ENCODE peak calls at places on chromosomes 2 and 18, in seven cellular contexts. One of them, this sample, is unnamed.

GRCh38 chr18:41940506-41941215 is 14.4 kb upstream of the PIK3C3 start:
- DNase-seq in tibial nerve: no peak
- DNase-seq in heart right ventricle: no peak
- DNase-seq in adrenal gland: no peak
- DNase-seq in colonic mucosa: no peak
- DNase-seq in CD4-positive, CD25-positive, alpha-beta regulatory T cell: no peak
- DNase-seq in small intestine: no peak
- DNase-seq in this sample: no peak

GRCh38 chr18:50826027-50826426 is 6.2 kb upstream of the MRO start:
- DNase-seq in tibial nerve: no peak
- DNase-seq in heart right ventricle: no peak
- DNase-seq in adrenal gland: no peak
- DNase-seq in colonic mucosa: peak; percentile 41
- DNase-seq in CD4-positive, CD25-positive, alpha-beta regulatory T cell: no peak
- DNase-seq in small intestine: no peak
- DNase-seq in this sample: no peak

GRCh38 chr2:127660291-127660578 is 14.3 kb downstream of the GPR17 start:
- DNase-seq in tibial nerve: no peak
- DNase-seq in heart right ventricle: no peak
- DNase-seq in adrenal gland: no peak
- DNase-seq in colonic mucosa: no peak
- DNase-seq in CD4-positive, CD25-positive, alpha-beta regulatory T cell: no peak
- DNase-seq in small intestine: no peak
- DNase-seq in this sample: no peak

GRCh38 chr2:120520929-120521912 is 175.3 kb downstream of the INHBB start:
- DNase-seq in tibial nerve: no peak
- DNase-seq in heart right ventricle: no peak
- DNase-seq in adrenal gland: peak; percentile 41
- DNase-seq in colonic mucosa: peak; percentile 47
- DNase-seq in CD4-positive, CD25-positive, alpha-beta regulatory T cell: peak; percentile 24
- DNase-seq in small intestine: peak; percentile 29
- DNase-seq in this sample: no peak

GRCh38 chr2:181780159-181781081 is 100.1 kb upstream of the NEUROD1 start:
- DNase-seq in tibial nerve: no peak
- DNase-seq in heart right ventricle: peak; percentile 17
- DNase-seq in adrenal gland: peak; percentile 11
- DNase-seq in colonic mucosa: no peak
- DNase-seq in CD4-positive, CD25-positive, alpha-beta regulatory T cell: no peak
- DNase-seq in small intestine: peak; percentile 71
- DNase-seq in this sample: no peak

GRCh38 chr2:10901160-10901559 is 10.6 kb upstream of the KCNF1 start:
- DNase-seq in tibial nerve: no peak
- DNase-seq in heart right ventricle: no peak
- DNase-seq in adrenal gland: no peak
- DNase-seq in colonic mucosa: peak; percentile 61
- DNase-seq in CD4-positive, CD25-positive, alpha-beta regulatory T cell: no peak
- DNase-seq in small intestine: peak; percentile 75
- DNase-seq in this sample: no peak

GRCh38 chr2:62550466-62550865 is 44.5 kb upstream of the TMEM17 start:
- DNase-seq in tibial nerve: no peak
- DNase-seq in heart right ventricle: no peak
- DNase-seq in adrenal gland: no peak
- DNase-seq in colonic mucosa: no peak
- DNase-seq in CD4-positive, CD25-positive, alpha-beta regulatory T cell: no peak
- DNase-seq in small intestine: no peak
- DNase-seq in this sample: no peak

GRCh38 chr18:35775887-35776286 is 194.3 kb downstream of the GALNT1 start:
- DNase-seq in tibial nerve: no peak
- DNase-seq in heart right ventricle: no peak
- DNase-seq in adrenal gland: no peak
- DNase-seq in colonic mucosa: no peak
- DNase-seq in CD4-positive, CD25-positive, alpha-beta regulatory T cell: no peak
- DNase-seq in small intestine: no peak
- DNase-seq in this sample: no peak

GRCh38 chr2:83072767-83073166 is 1386.3 kb downstream of the SUCLG1 start:
- DNase-seq in tibial nerve: no peak
- DNase-seq in heart right ventricle: no peak
- DNase-seq in adrenal gland: no peak
- DNase-seq in colonic mucosa: no peak
- DNase-seq in CD4-positive, CD25-positive, alpha-beta regulatory T cell: no peak
- DNase-seq in small intestine: peak; percentile 83
- DNase-seq in this sample: no peak

GRCh38 chr2:74162951-74163350 is 15.2 kb upstream of the BOLA3 start:
- DNase-seq in tibial nerve: no peak
- DNase-seq in heart right ventricle: no peak
- DNase-seq in adrenal gland: no peak
- DNase-seq in colonic mucosa: no peak
- DNase-seq in CD4-positive, CD25-positive, alpha-beta regulatory T cell: no peak
- DNase-seq in small intestine: no peak
- DNase-seq in this sample: no peak

GRCh38 chr2:19189391-19189790 is 169.0 kb downstream of the OSR1 start:
- DNase-seq in tibial nerve: no peak
- DNase-seq in heart right ventricle: no peak
- DNase-seq in adrenal gland: no peak
- DNase-seq in colonic mucosa: no peak
- DNase-seq in CD4-positive, CD25-positive, alpha-beta regulatory T cell: no peak
- DNase-seq in small intestine: no peak
- DNase-seq in this sample: no peak

GRCh38 chr2:19185061-19185460 is 173.4 kb downstream of the OSR1 start:
- DNase-seq in tibial nerve: no peak
- DNase-seq in heart right ventricle: no peak
- DNase-seq in adrenal gland: no peak
- DNase-seq in colonic mucosa: no peak
- DNase-seq in CD4-positive, CD25-positive, alpha-beta regulatory T cell: no peak
- DNase-seq in small intestine: no peak
- DNase-seq in this sample: no peak

DNA sequence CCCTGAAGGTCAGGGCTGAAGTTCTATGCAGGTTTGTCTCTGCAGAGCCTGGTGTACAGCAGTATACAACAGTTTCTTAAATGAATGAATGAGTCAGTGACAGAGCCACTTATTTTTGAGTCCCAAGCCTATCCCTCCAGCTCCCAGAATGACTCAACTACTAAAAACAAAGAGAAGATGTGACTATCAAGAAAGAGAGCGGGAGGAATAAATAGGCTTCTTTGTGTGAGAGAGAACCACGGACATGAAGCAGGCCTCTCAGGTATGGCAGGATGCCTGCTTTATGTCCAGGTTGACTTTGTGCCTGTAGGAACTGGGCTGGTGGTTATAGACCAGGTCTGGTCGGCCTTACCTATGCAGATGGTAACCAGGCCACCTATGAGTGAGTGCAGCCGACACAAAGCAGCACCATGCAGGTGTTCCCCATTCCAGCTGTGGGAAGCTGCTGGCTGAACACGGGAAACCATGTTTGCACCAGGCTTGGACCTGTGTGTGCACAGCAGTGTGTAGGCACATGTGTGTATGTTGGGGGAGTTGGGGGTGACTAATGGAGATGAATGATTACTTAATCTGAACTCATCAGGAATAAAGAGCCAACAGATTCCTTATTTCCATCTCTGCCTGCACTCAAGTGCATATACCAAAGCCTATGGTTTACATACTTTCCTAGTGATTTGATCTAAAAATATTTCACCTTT is 171.0 kb downstream of the OSR1 start:
- DNase-seq in tibial nerve: no peak
- DNase-seq in heart right ventricle: no peak
- DNase-seq in adrenal gland: no peak
- DNase-seq in colonic mucosa: no peak
- DNase-seq in CD4-positive, CD25-positive, alpha-beta regulatory T cell: no peak
- DNase-seq in small intestine: no peak
- DNase-seq in this sample: no peak
- H3K27ac ChIP-seq in tibial nerve: no peak overlapping the region
- H3K27ac ChIP-seq in heart right ventricle: no peak overlapping the region
- H3K27ac ChIP-seq in adrenal gland: no peak overlapping the region
- H3K27ac ChIP-seq in colonic mucosa: no peak overlapping the region
- H3K27ac ChIP-seq in CD4-positive, CD25-positive, alpha-beta regulatory T cell: no peak overlapping the region
- H3K27ac ChIP-seq in small intestine: no peak overlapping the region
- H3K27ac ChIP-seq in this sample: no peak overlapping the region

GRCh38 chr18:21242141-21243040 is at the start of gene GREB1L:
- DNase-seq in tibial nerve: peak; percentile 20
- DNase-seq in heart right ventricle: peak; percentile 42
- DNase-seq in adrenal gland: peak; percentile 31
- DNase-seq in colonic mucosa: peak; percentile 34
- DNase-seq in CD4-positive, CD25-positive, alpha-beta regulatory T cell: peak; percentile 2
- DNase-seq in small intestine: peak; percentile 57
- DNase-seq in this sample: peak; percentile 90
- H3K4me3 ChIP-seq in tibial nerve: peak within 1 kb of the TSS; percentile 37
- H3K4me3 ChIP-seq in heart right ventricle: peak within 1 kb of the TSS; percentile 66
- H3K4me3 ChIP-seq in adrenal gland: no peak within 1 kb of the TSS
- H3K4me3 ChIP-seq in colonic mucosa: peak within 1 kb of the TSS; percentile 57
- H3K4me3 ChIP-seq in CD4-positive, CD25-positive, alpha-beta regulatory T cell: no peak within 1 kb of the TSS
- H3K4me3 ChIP-seq in small intestine: peak within 1 kb of the TSS; percentile 60
- H3K4me3 ChIP-seq in this sample: peak within 1 kb of the TSS; percentile 69

GRCh38 chr18:77136871-77137665 is 4.5 kb upstream of the MBP start:
- DNase-seq in tibial nerve: no peak
- DNase-seq in heart right ventricle: no peak
- DNase-seq in adrenal gland: no peak
- DNase-seq in colonic mucosa: no peak
- DNase-seq in CD4-positive, CD25-positive, alpha-beta regulatory T cell: no peak
- DNase-seq in small intestine: no peak
- DNase-seq in this sample: no peak

GRCh38 chr18:77139619-77140018 is 7.0 kb upstream of the MBP start:
- DNase-seq in tibial nerve: no peak
- DNase-seq in heart right ventricle: no peak
- DNase-seq in adrenal gland: no peak
- DNase-seq in colonic mucosa: no peak
- DNase-seq in CD4-positive, CD25-positive, alpha-beta regulatory T cell: no peak
- DNase-seq in small intestine: no peak
- DNase-seq in this sample: no peak

GRCh38 chr18:77140030-77140429 is 7.4 kb upstream of the MBP start:
- DNase-seq in tibial nerve: no peak
- DNase-seq in heart right ventricle: no peak
- DNase-seq in adrenal gland: no peak
- DNase-seq in colonic mucosa: no peak
- DNase-seq in CD4-positive, CD25-positive, alpha-beta regulatory T cell: no peak
- DNase-seq in small intestine: no peak
- DNase-seq in this sample: no peak

GRCh38 chr18:77137851-77138250 is 5.3 kb upstream of the MBP start:
- DNase-seq in tibial nerve: no peak
- DNase-seq in heart right ventricle: no peak
- DNase-seq in adrenal gland: no peak
- DNase-seq in colonic mucosa: no peak
- DNase-seq in CD4-positive, CD25-positive, alpha-beta regulatory T cell: no peak
- DNase-seq in small intestine: no peak
- DNase-seq in this sample: no peak

GRCh38 chr18:77138270-77138669 is 5.7 kb upstream of the MBP start:
- DNase-seq in tibial nerve: no peak
- DNase-seq in heart right ventricle: no peak
- DNase-seq in adrenal gland: no peak
- DNase-seq in colonic mucosa: no peak
- DNase-seq in CD4-positive, CD25-positive, alpha-beta regulatory T cell: no peak
- DNase-seq in small intestine: no peak
- DNase-seq in this sample: no peak
- H3K27ac ChIP-seq in tibial nerve: no peak overlapping the region
- H3K27ac ChIP-seq in heart right ventricle: no peak overlapping the region
- H3K27ac ChIP-seq in adrenal gland: no peak overlapping the region
- H3K27ac ChIP-seq in colonic mucosa: no peak overlapping the region
- H3K27ac ChIP-seq in CD4-positive, CD25-positive, alpha-beta regulatory T cell: no peak overlapping the region
- H3K27ac ChIP-seq in small intestine: no peak overlapping the region
- H3K27ac ChIP-seq in this sample: no peak overlapping the region

GRCh38 chr18:11751305-11752115 is 62.4 kb downstream of the GNAL start:
- DNase-seq in tibial nerve: no peak
- DNase-seq in heart right ventricle: no peak
- DNase-seq in adrenal gland: no peak
- DNase-seq in colonic mucosa: no peak
- DNase-seq in CD4-positive, CD25-positive, alpha-beta regulatory T cell: no peak
- DNase-seq in small intestine: no peak
- DNase-seq in this sample: no peak
- H3K4me3 ChIP-seq in tibial nerve: peak overlapping the region; percentile 10
- H3K4me3 ChIP-seq in heart right ventricle: peak overlapping the region; percentile 14
- H3K4me3 ChIP-seq in adrenal gland: no peak overlapping the region
- H3K4me3 ChIP-seq in colonic mucosa: peak overlapping the region; percentile 3
- H3K4me3 ChIP-seq in CD4-positive, CD25-positive, alpha-beta regulatory T cell: no peak overlapping the region
- H3K4me3 ChIP-seq in small intestine: no peak overlapping the region
- H3K4me3 ChIP-seq in this sample: peak overlapping the region; percentile 29

This sample was measured in ovary.